ENCODE peak calls at places on chromosomes 2 and 18, in eight cellular contexts. K, H, Y, E, Z, U, F and M are unnamed samples.

GRCh38 chr2:232328038-232328435 is 50.5 kb upstream of the ALPP start:
- DNase-seq in K (peak; percentile 43), H (no peak), Y (no peak), E (no peak), Z (no peak), U (no peak), F (no peak), M (no peak)

GRCh38 chr2:235616846-235617245 is 123.0 kb downstream of the AGAP1 start:
- DNase-seq in K (no peak), H (no peak), Y (no peak), E (no peak), Z (no peak), U (no peak), F (no peak), M (no peak)

GRCh38 chr2:157421377-157421944 is 22.4 kb downstream of the CYTIP start:
- DNase-seq in K (no peak), H (no peak), Y (no peak), E (no peak), Z (no peak), U (no peak), F (no peak), M (no peak)

GRCh38 chr18:41752826-41753225 is 202.2 kb upstream of the PIK3C3 start:
- DNase-seq in K (no peak), H (no peak), Y (no peak), E (no peak), Z (no peak), U (no peak), F (no peak), M (no peak)

GRCh38 chr2:157899125-157899839 is 23.2 kb upstream of the ACVR1 start:
- DNase-seq in K (no peak), H (no peak), Y (no peak), E (no peak), Z (peak; percentile 74), U (no peak), F (no peak), M (no peak)

GRCh38 chr18:61643884-61644647 is 248.7 kb downstream of the RNF152 start:
- DNase-seq in K (no peak), H (no peak), Y (no peak), E (no peak), Z (no peak), U (no peak), F (no peak), M (no peak)

GRCh38 chr2:85215074-85216050 is 82.2 kb downstream of the TCF7L1 start:
- DNase-seq in K (no peak), H (no peak), Y (peak; percentile 87), E (no peak), Z (no peak), U (peak; percentile 27), F (peak; percentile 37), M (no peak)

GRCh38 chr2:71385008-71385407 is 53.4 kb downstream of the ZNF638 start:
- DNase-seq in K (no peak), H (no peak), Y (no peak), E (no peak), Z (no peak), U (no peak), F (no peak), M (peak; percentile 17)

GRCh38 chr2:12303181-12304030 is 413.3 kb upstream of the TRIB2 start:
- DNase-seq in K (no peak), H (no peak), Y (no peak), E (no peak), Z (no peak), U (no peak), F (no peak), M (no peak)

GRCh38 chr2:23135481-23136100 is 249.4 kb upstream of the KLHL29 start:
- DNase-seq in K (no peak), H (no peak), Y (no peak), E (peak; percentile 43), Z (no peak), U (no peak), F (no peak), M (no peak)

DNA sequence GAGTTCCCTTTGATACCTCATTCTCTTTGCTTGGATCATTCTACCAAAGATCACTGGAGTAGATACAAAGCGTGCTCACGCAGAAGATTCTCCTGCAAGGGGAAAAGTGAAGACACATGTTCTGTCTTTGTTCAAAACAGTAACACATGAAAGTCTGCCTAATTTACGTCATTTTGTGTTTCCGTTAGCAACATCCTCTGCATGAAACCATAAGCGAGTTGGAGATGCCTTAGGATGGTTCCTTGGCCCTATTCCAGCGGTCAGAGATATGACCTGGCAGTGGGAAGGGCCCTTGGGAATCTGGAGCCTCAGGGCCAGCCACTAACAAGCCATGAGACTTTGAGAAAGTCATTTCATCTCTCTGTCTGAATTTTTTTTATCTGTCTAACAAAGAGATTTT is 180.9 kb upstream of the TWIST2 start:
- DNase-seq in K (no peak), H (no peak), Y (no peak), E (no peak), Z (no peak), U (no peak), F (no peak), M (no peak)
- H3K4me3 ChIP-seq in K (no peak overlapping the region), H (no peak overlapping the region), Y (no peak overlapping the region), E (no peak overlapping the region), Z (no peak overlapping the region), U (no peak overlapping the region), F (no peak overlapping the region), M (no peak overlapping the region)

DNA sequence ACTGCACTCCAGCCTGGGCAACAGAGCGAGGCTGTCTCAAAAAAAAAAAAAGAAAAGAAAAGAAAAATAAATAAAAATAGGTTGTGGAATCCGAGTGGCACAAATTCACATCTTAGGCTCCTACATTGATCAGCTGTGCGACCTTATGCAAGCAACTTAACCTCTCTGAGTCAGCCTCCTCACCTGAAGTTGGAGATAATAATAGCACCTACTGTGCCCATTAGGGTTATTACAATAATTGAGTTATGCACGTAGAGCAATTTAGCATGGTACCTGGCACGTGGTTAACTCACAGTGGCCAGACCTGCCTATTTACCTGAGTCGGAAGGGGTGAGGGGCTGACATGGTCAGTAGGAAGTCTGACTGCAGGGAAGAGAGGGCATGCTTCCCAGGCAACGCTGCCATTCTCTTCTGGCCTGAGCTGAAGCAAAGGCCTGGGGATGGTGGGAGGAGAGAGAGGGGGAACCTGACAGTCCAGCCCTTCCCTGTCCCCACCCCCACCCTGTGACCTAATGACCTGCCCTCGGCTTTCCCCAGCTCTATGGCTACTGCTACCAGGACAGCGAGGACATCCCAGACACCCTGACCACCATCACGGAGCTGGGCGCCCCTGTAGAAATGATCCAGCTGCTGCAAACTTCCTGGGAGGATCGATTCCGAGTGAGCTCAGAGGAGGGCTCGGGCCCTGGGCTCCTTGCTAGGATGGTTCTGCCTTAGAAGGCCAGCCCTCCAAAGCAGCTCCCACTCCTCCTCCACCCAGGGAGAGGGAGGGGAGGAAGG is 5.1 kb downstream of the PKDCC start:
- DNase-seq in K (no peak), H (no peak), Y (no peak), E (no peak), Z (peak; percentile 57), U (no peak), F (no peak), M (no peak)
- H3K9ac ChIP-seq in K (no peak overlapping the region), H (no peak overlapping the region), Y (no peak overlapping the region), E (no peak overlapping the region), Z (no peak overlapping the region), U (peak overlapping the region; percentile 20), F (no peak overlapping the region), M (no peak overlapping the region)

GRCh38 chr18:46071894-46072867 is at the start of gene PSTPIP2:
- DNase-seq in K (no peak), H (peak; percentile 22), Y (peak; percentile 84), E (peak; percentile 73), Z (peak; percentile 44), U (no peak), F (no peak), M (peak; percentile 37)
- TF ChIP-seq POLR2AphosphoS5 in K (no peak), H (peak; percentile 71), Y (peak; percentile 51), E (no peak), Z (no peak), U (no peak), F (no peak), M (peak; percentile 50)

GRCh38 chr18:44500820-44501670 is 179.6 kb upstream of the SETBP1 start:
- DNase-seq in K (no peak), H (no peak), Y (no peak), E (no peak), Z (no peak), U (no peak), F (no peak), M (no peak)
- H3K4me3 ChIP-seq in K (no peak overlapping the region), H (no peak overlapping the region), Y (no peak overlapping the region), E (no peak overlapping the region), Z (no peak overlapping the region), U (no peak overlapping the region), F (no peak overlapping the region), M (no peak overlapping the region)

GRCh38 chr18:58714259-58714658 is 43.0 kb downstream of the MALT1 start:
- DNase-seq in K (no peak), H (no peak), Y (no peak), E (no peak), Z (no peak), U (no peak), F (no peak), M (no peak)
- H3K9ac ChIP-seq in K (no peak overlapping the region), H (no peak overlapping the region), Y (no peak overlapping the region), E (no peak overlapping the region), Z (no peak overlapping the region), U (no peak overlapping the region), F (no peak overlapping the region), M (no peak overlapping the region)

DNA sequence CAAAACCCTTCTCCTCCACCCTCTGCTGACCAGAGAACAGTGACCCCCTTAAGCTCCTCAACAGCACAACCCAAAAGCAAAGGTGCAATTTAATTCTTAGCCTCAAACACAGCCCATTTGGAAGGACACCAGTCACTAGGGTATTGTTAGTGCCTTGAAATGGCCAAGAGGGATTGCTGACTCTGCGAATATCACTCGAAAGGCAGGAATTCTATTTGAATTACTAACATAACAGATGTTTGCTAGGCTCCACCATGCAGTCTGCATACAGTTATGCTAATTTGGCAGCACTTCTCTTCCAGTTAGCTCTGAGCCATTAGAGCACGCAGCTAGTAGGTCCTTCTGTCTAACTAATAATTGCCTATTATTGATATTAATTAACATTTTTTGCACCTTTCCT is 149.0 kb downstream of the LNPK start:
- DNase-seq in K (no peak), H (no peak), Y (no peak), E (no peak), Z (no peak), U (no peak), F (peak; percentile 34), M (no peak)
- TF ChIP-seq POLR2AphosphoS5 in K (no peak), H (no peak), Y (no peak), E (no peak), Z (no peak), U (no peak), F (no peak), M (no peak)

GRCh38 chr2:152815634-152816257 is 97.3 kb downstream of the ARL6IP6 start:
- DNase-seq in K (no peak), H (no peak), Y (no peak), E (no peak), Z (no peak), U (no peak), F (no peak), M (no peak)
- H3K4me3 ChIP-seq in K (no peak overlapping the region), H (no peak overlapping the region), Y (no peak overlapping the region), E (no peak overlapping the region), Z (no peak overlapping the region), U (no peak overlapping the region), F (no peak overlapping the region), M (no peak overlapping the region)